ENCODE peak calls at places on chromosomes 16 and 17, in nine cellular contexts. I, L, R, H, F, G, D, S and K are unnamed samples.
A peak's percentile ranks its signal among the peaks of the same experiment; 100 is the strongest.

GRCh38 chr16:30985401-30986128 is 558 bp downstream of the HSD3B7 start:
- DNase-seq in I (peak; percentile 62), L (no peak), R (no peak), H (peak; percentile 82), F (no peak), G (no peak), D (peak; percentile 78), S (peak; percentile 43), K (peak; percentile 61)

GRCh38 chr17:74176546-74177001 is 26.9 kb upstream of the RPL38 start:
- DNase-seq in I (peak; percentile 65), L (peak; percentile 29), R (peak; percentile 67), H (peak; percentile 73), F (no peak), G (peak; percentile 34), D (no peak), S (peak; percentile 76), K (peak; percentile 53)

GRCh38 chr17:60615840-60616239 is 15.8 kb downstream of the PPM1D start:
- DNase-seq in I (no peak), L (no peak), R (no peak), H (no peak), F (no peak), G (no peak), D (no peak), S (no peak), K (no peak)

GRCh38 chr16:50025544-50025931 is 513 bp downstream of the CNEP1R1 start:
- DNase-seq in I (no peak), L (no peak), R (peak; percentile 23), H (peak; percentile 56), F (peak; percentile 43), G (peak; percentile 5), D (peak; percentile 60), S (peak; percentile 33), K (peak; percentile 50)

GRCh38 chr16:78258651-78259050 is 159.2 kb downstream of the WWOX start:
- DNase-seq in I (no peak), L (no peak), R (no peak), H (no peak), F (no peak), G (no peak), D (no peak), S (no peak), K (no peak)

GRCh38 chr16:59973966-59974365 is 1239.8 kb upstream of the GOT2 start:
- DNase-seq in I (no peak), L (no peak), R (no peak), H (no peak), F (no peak), G (no peak), D (no peak), S (no peak), K (peak; percentile 71)

GRCh38 chr16:19858006-19858653 is 26.5 kb downstream of the GPRC5B start:
- DNase-seq in I (no peak), L (no peak), R (no peak), H (no peak), F (no peak), G (peak; percentile 16), D (peak; percentile 15), S (no peak), K (no peak)

GRCh38 chr16:56800355-56800754 is 64.7 kb upstream of the SLC12A3 start:
- DNase-seq in I (no peak), L (no peak), R (no peak), H (no peak), F (no peak), G (no peak), D (no peak), S (no peak), K (peak; percentile 45)

GRCh38 chr17:71423871-71424546 is 696.8 kb upstream of the SOX9 start:
- DNase-seq in I (no peak), L (no peak), R (no peak), H (peak; percentile 45), F (no peak), G (peak; percentile 28), D (no peak), S (no peak), K (peak; percentile 97)

GRCh38 chr16:65959978-65960377 is 406.5 kb upstream of the CDH5 start:
- DNase-seq in I (no peak), L (no peak), R (no peak), H (no peak), F (no peak), G (no peak), D (no peak), S (no peak), K (no peak)

GRCh38 chr17:40730974-40731373 is 24.2 kb downstream of the KRT25 start:
- DNase-seq in I (no peak), L (no peak), R (no peak), H (no peak), F (no peak), G (no peak), D (no peak), S (no peak), K (no peak)

GRCh38 chr16:69033550-69033949 is 71.9 kb upstream of the HAS3 start:
- DNase-seq in I (no peak), L (no peak), R (no peak), H (no peak), F (no peak), G (no peak), D (no peak), S (no peak), K (no peak)

GRCh38 chr17:15119928-15120327 is 145.2 kb downstream of the PMP22 start:
- DNase-seq in I (no peak), L (no peak), R (no peak), H (no peak), F (no peak), G (no peak), D (no peak), S (no peak), K (no peak)

GRCh38 chr17:2240541-2240940 is 63.0 kb downstream of the SMG6 start:
- DNase-seq in I (no peak), L (no peak), R (no peak), H (no peak), F (no peak), G (no peak), D (no peak), S (no peak), K (no peak)

GRCh38 chr16:46883353-46883689 is 841 bp upstream of the GPT2 start:
- DNase-seq in I (peak; percentile 44), L (no peak), R (no peak), H (no peak), F (no peak), G (no peak), D (no peak), S (no peak), K (no peak)

GRCh38 chr16:14322186-14322585 is 251.1 kb downstream of the MRTFB start:
- DNase-seq in I (peak; percentile 34), L (no peak), R (no peak), H (no peak), F (no peak), G (no peak), D (no peak), S (no peak), K (no peak)

GRCh38 chr16:674968-675883 is at the start of gene RHBDL1:
- DNase-seq in I (no peak), L (no peak), R (no peak), H (peak; percentile 42), F (no peak), G (no peak), D (no peak), S (no peak), K (no peak)

GRCh38 chr16:9846362-9847099 is 335.7 kb downstream of the GRIN2A start:
- DNase-seq in I (no peak), L (no peak), R (no peak), H (no peak), F (no peak), G (no peak), D (no peak), S (no peak), K (peak; percentile 18)

GRCh38 chr16:4101421-4102275 is 14.6 kb downstream of the ADCY9 start:
- DNase-seq in I (no peak), L (peak; percentile 25), R (no peak), H (no peak), F (no peak), G (no peak), D (no peak), S (no peak), K (no peak)

GRCh38 chr17:81086789-81087551 is 52.0 kb downstream of the BAIAP2 start:
- DNase-seq in I (no peak), L (no peak), R (no peak), H (peak; percentile 68), F (no peak), G (no peak), D (no peak), S (no peak), K (no peak)

GRCh38 chr16:503150-504071 is 24.1 kb upstream of the CAPN15 start:
- DNase-seq in I (no peak), L (no peak), R (no peak), H (no peak), F (no peak), G (no peak), D (no peak), S (no peak), K (no peak)

GRCh38 chr17:62780273-62780672 is 27.8 kb downstream of the MARCHF10 start:
- DNase-seq in I (peak; percentile 86), L (peak; percentile 23), R (no peak), H (no peak), F (no peak), G (no peak), D (no peak), S (peak; percentile 77), K (peak; percentile 63)

GRCh38 chr16:12771341-12771798 is 32.3 kb downstream of the CPPED1 start:
- DNase-seq in I (no peak), L (no peak), R (no peak), H (no peak), F (no peak), G (no peak), D (no peak), S (no peak), K (peak; percentile 16)

GRCh38 chr17:80824549-80825470 is 166.8 kb upstream of the CHMP6 start:
- DNase-seq in I (no peak), L (no peak), R (no peak), H (no peak), F (no peak), G (no peak), D (no peak), S (no peak), K (no peak)

GRCh38 chr16:56848955-56849689 is 15.9 kb upstream of the SLC12A3 start:
- DNase-seq in I (no peak), L (no peak), R (peak; percentile 59), H (no peak), F (no peak), G (peak; percentile 64), D (peak; percentile 34), S (no peak), K (peak; percentile 90)

GRCh38 chr17:44069974-44070454 is 521 bp upstream of the G6PC3 start:
- DNase-seq in I (no peak), L (no peak), R (no peak), H (peak; percentile 44), F (no peak), G (no peak), D (no peak), S (no peak), K (no peak)

GRCh38 chr17:8021565-8022357 is 17.1 kb upstream of the ALOX15B start:
- DNase-seq in I (no peak), L (no peak), R (no peak), H (no peak), F (no peak), G (no peak), D (peak; percentile 17), S (no peak), K (no peak)

GRCh38 chr17:58005031-58005727 is 1.9 kb downstream of the SRSF1 start:
- DNase-seq in I (no peak), L (no peak), R (no peak), H (no peak), F (no peak), G (no peak), D (no peak), S (no peak), K (no peak)

GRCh38 chr16:81633680-81634379 is 145.3 kb upstream of the PLCG2 start:
- DNase-seq in I (no peak), L (no peak), R (no peak), H (no peak), F (no peak), G (no peak), D (no peak), S (no peak), K (no peak)

GRCh38 chr16:81175325-81175891 is 63.1 kb upstream of the BCO1 start:
- DNase-seq in I (no peak), L (no peak), R (peak; percentile 61), H (no peak), F (no peak), G (peak; percentile 49), D (no peak), S (no peak), K (peak; percentile 92)

GRCh38 chr16:85621698-85622433 is 8.7 kb downstream of the GSE1 start:
- DNase-seq in I (no peak), L (no peak), R (no peak), H (peak; percentile 97), F (no peak), G (no peak), D (no peak), S (no peak), K (no peak)